ENCODE peak calls at places on chromosomes 7 and 10, in four cellular contexts. N is HepG2, W is K562, L is GM12878. D is an unnamed sample.

GRCh38 chr10:18684953-18685352 is 25.7 kb downstream of the ARL5B start:
- DNase-seq in N (no peak), W (no peak), L (no peak), D (no peak)

GRCh38 chr10:119501690-119502089 is 40.8 kb downstream of the RGS10 start:
- DNase-seq in N (no peak), W (no peak), L (no peak), D (no peak)

GRCh38 chr10:100890696-100891271 is 22.0 kb upstream of the SLF2 start:
- DNase-seq in N (peak), W (no peak), L (no peak), D (no peak)

GRCh38 chr10:112304460-112304859 is 21.3 kb downstream of the TECTB start:
- DNase-seq in N (peak), W (no peak), L (no peak), D (no peak)

GRCh38 chr7:22791204-22792158 is 31.2 kb downstream of the TOMM7 start:
- DNase-seq in N (no peak), W (no peak), L (no peak), D (no peak)

GRCh38 chr10:22682237-22683192 is 31.9 kb downstream of the PIP4K2A start:
- DNase-seq in N (peak), W (peak), L (peak), D (no peak)

GRCh38 chr10:114095676-114096331 is 52.1 kb downstream of the ADRB1 start:
- DNase-seq in N (no peak), W (no peak), L (no peak), D (peak)

GRCh38 chr10:97898429-97898828 is 48.8 kb downstream of the GOLGA7B start:
- DNase-seq in N (no peak), W (peak), L (no peak), D (no peak)

GRCh38 chr7:83486536-83486935 is 162.4 kb downstream of the SEMA3E start:
- DNase-seq in N (no peak), W (no peak), L (no peak), D (no peak)

GRCh38 chr7:115471891-115472290 is 550.0 kb downstream of the MDFIC start:
- DNase-seq in N (no peak), W (no peak), L (no peak), D (no peak)

GRCh38 chr10:95558593-95559320 is 2.4 kb downstream of the SORBS1 start:
- DNase-seq in N (no peak), W (no peak), L (no peak), D (no peak)

GRCh38 chr10:6567894-6568293 is 12.2 kb downstream of the PRKCQ start:
- DNase-seq in N (no peak), W (no peak), L (no peak), D (no peak)

GRCh38 chr7:149686001-149686400 is 87.4 kb downstream of the ZNF467 start:
- DNase-seq in N (no peak), W (no peak), L (no peak), D (no peak)

GRCh38 chr10:129417164-129417563 is 49.9 kb upstream of the MGMT start:
- DNase-seq in N (peak), W (no peak), L (no peak), D (no peak)

GRCh38 chr10:66555061-66555460 is 370.8 kb upstream of the LRRTM3 start:
- DNase-seq in N (no peak), W (no peak), L (no peak), D (no peak)

GRCh38 chr10:28111712-28112111 is 112.8 kb upstream of the ODAD2 start:
- DNase-seq in N (no peak), W (no peak), L (no peak), D (no peak)
- TF ChIP-seq FOXM1 in N (no peak), W (no peak), L (no peak), D (no peak)

DNA sequence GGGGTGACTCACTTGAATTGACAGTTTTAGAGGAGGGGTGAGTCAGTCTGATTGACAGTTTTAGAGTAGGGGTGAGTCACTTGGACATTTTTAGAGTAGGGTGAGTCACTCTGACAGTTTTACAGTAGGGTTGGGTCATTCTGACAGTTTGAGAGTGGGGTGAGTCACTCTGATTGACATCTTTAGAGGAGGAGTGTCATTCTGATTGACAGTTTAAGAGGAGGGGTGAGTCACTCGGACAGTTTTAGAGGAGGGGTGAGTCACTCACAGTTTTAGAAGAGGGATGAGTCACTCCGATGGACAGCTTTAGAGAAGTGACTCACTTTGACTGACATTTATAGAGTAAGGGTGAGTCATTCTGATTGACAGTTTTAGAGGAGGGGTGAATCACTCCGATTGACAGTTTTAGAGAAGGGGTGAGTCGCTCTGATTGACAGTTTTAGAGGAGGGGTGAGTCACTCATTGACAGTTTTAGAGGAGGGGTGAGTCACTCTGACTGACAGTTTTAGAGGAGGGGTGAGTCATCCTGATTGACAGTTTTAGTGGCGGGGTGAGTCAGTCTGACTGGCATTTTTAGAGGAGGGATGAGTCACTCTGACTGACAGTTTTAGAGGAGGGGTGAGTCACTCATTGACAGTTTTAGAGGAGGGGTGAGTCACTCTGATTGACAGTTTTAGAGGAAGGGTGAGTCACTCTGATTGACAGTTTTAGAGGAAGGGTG is 595.9 kb downstream of the DNAJB6 start:
- DNase-seq in N (peak), W (peak), L (no peak), D (no peak)
- TF ChIP-seq MXI1 in N (no peak), W (no peak), L (no peak), D (no peak)

GRCh38 chr7:111091623-111092370 is 870 bp downstream of the LRRN3 start:
- DNase-seq in N (no peak), W (no peak), L (no peak), D (peak)
- TF ChIP-seq FOXM1 in N (no peak), W (no peak), L (no peak), D (no peak)

DNA sequence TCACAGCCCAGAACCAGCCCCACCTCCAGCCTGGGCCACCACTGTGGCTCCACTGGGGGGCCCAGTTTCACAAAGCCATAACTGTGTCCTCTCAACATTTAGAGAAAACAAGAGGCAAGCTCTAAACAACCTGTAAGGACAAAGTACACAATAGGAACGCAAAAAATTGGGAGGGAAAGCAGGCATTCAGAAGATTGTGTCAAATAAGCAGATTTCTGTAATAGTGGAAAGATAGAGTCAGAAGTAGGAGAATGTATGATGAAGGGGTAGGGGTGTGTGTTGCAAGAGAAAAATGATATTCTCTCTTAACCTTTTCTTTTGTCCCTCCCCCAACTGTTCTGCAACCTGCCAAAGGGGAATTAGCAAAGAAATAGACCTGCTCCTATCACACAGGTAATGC is 449.9 kb upstream of the NPVF start:
- DNase-seq in N (no peak), W (no peak), L (no peak), D (no peak)
- TF ChIP-seq MXI1 in N (no peak), W (no peak), L (no peak), D (no peak)

GRCh38 chr10:80271416-80271815 is 18.0 kb downstream of the MAT1A start:
- DNase-seq in N (no peak), W (no peak), L (no peak), D (no peak)
- TF ChIP-seq FOXM1 in N (no peak), W (no peak), L (no peak), D (no peak)

DNA sequence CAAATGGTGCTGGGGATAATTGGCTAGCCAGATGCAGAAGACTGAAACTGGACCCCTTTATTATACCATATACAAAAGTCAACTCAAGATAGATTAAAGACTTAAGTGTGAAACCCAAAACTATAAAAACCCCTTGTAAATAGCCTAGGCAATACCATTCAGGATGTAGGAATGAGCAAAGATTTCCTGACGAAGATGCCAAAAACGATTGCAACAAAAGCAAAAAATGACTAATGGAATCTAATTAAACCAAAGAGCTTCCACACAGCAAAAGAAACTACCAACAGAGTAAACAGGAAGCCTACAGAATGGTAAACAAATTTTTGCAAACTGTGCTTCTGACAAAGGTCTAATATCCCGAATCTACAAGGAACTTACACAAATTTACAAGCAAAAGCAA is 30.9 kb upstream of the PLXDC2 start:
- DNase-seq in N (no peak), W (no peak), L (no peak), D (no peak)
- TF ChIP-seq MXI1 in N (no peak), W (no peak), L (no peak), D (no peak)

D was measured in SK-N-SH.